ENCODE peak calls at places on chromosomes 2 and 18, in nine cellular contexts. J, E, W, G, S, F, H, T and M are unnamed samples.
A peak's percentile ranks its signal among the peaks of the same experiment; 100 is the strongest.

GRCh38 chr18:28284132-28284531 is 107.2 kb upstream of the CDH2 start:
- DNase-seq in E (no peak), W (peak; percentile 7), G (peak; percentile 47), F (no peak), S (no peak), H (no peak), J (no peak), T (peak; percentile 94), M (no peak)

GRCh38 chr2:189363559-189363958 is 77.7 kb upstream of the WDR75 start:
- DNase-seq in G (peak; percentile 71), E (no peak), T (peak; percentile 90), W (peak; percentile 6), H (no peak), J (peak; percentile 48), S (no peak), F (no peak), M (no peak)

GRCh38 chr2:120381192-120381591 is 35.3 kb downstream of the INHBB start:
- DNase-seq in H (no peak), E (no peak), J (no peak), W (no peak), S (no peak), F (no peak), G (no peak), T (no peak), M (no peak)

GRCh38 chr2:144583362-144583692 is 63.4 kb upstream of the ZEB2 start:
- DNase-seq in J (no peak), W (no peak), E (no peak), G (no peak), S (no peak), F (no peak), H (no peak), T (no peak), M (no peak)

GRCh38 chr18:52343138-52343537 is 3.1 kb downstream of the DCC start:
- DNase-seq in T (peak; percentile 3), S (peak; percentile 30), W (peak; percentile 18), H (no peak), E (peak; percentile 24), G (no peak), F (peak; percentile 67), J (no peak), M (peak; percentile 71)

GRCh38 chr2:16244966-16245320 is 304.6 kb downstream of the MYCN start:
- DNase-seq in T (no peak), S (no peak), W (no peak), F (no peak), H (no peak), G (no peak), E (no peak), J (no peak), M (no peak)

GRCh38 chr18:35026407-35027061 is 14.7 kb upstream of the MAPRE2 start:
- DNase-seq in F (peak; percentile 79), H (peak; percentile 35), S (peak; percentile 38), E (peak; percentile 33), J (no peak), T (no peak), G (no peak), W (no peak), M (peak; percentile 54)

GRCh38 chr18:8685141-8685913 is 20.0 kb upstream of the MTCL1 start:
- DNase-seq in J (no peak), S (no peak), T (peak; percentile 44), H (no peak), G (peak; percentile 86), E (no peak), F (no peak), W (no peak), M (peak; percentile 37)

GRCh38 chr18:62828852-62829251 is 113.5 kb downstream of the PHLPP1 start:
- DNase-seq in E (no peak), F (no peak), J (no peak), S (no peak), T (no peak), W (no peak), G (peak; percentile 11), H (no peak), M (no peak)

GRCh38 chr2:37367984-37368383 is 23.6 kb downstream of the QPCT start:
- DNase-seq in G (no peak), T (no peak), E (no peak), W (no peak), J (no peak), S (no peak), F (no peak), H (no peak), M (no peak)

GRCh38 chr2:10408649-10409579 is 39.2 kb downstream of the ODC1 start:
- DNase-seq in G (peak; percentile 71), S (peak; percentile 97), E (peak; percentile 84), J (peak; percentile 79), F (peak; percentile 91), T (peak; percentile 92), H (peak; percentile 88), W (peak; percentile 93), M (peak; percentile 91)

GRCh38 chr2:119372778-119373568 is 6.2 kb downstream of the DBI start:
- DNase-seq in S (no peak), T (no peak), J (no peak), G (no peak), E (no peak), H (no peak), W (no peak), F (no peak), M (no peak)

DNA sequence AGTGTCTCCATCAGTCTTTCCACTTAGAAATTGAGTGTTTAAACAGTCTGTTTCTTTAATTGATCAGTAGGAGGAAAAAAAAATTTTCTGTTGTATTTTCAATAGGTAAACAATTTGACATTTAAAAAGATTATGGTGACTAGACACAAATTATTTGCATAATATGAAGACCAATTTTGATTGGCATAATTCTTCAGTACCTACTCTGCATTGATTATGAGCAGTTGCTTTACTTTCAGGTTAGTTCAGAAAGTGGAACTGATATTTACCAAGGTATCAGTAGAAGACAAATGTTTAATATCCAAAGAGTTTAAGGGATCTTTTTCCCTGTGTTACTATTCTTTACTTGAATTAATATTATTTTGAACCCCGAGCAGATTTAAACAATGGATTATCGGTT is 2.6 kb downstream of the ADAM23 start:
- DNase-seq in S (no peak), W (no peak), J (no peak), F (no peak), T (no peak), E (no peak), H (no peak), G (no peak), M (no peak)
- TF ChIP-seq EZH2phosphoT487 in S (no peak), W (no peak), J (no peak), F (no peak), T (no peak), E (no peak), H (no peak), G (no peak), M (no peak)

DNA sequence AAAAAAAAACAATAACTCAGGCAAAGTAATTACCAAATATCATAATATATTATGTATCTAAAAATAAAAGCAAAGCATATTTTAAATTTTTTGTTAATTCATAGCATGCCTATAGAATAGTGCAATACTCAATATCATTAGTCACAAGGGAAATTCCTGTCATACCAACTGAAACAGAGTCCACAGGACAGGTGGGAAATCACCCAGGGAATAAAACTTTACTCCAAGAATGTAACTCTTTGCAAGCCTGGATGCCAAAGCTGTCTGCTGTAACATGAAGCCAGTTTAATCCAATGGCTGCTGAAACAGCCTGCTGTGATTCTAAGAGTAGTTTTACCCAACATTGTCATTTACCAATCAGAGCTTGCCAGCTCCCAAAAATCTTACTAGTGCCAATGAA is 40.0 kb upstream of the SULT1C3 start:
- DNase-seq in T (peak; percentile 60), H (no peak), E (no peak), F (no peak), G (peak; percentile 37), W (no peak), J (no peak), S (no peak), M (no peak)
- TF ChIP-seq EZH2phosphoT487 in T (no peak), H (no peak), E (no peak), F (no peak), G (no peak), W (no peak), J (no peak), S (no peak), M (no peak)

DNA sequence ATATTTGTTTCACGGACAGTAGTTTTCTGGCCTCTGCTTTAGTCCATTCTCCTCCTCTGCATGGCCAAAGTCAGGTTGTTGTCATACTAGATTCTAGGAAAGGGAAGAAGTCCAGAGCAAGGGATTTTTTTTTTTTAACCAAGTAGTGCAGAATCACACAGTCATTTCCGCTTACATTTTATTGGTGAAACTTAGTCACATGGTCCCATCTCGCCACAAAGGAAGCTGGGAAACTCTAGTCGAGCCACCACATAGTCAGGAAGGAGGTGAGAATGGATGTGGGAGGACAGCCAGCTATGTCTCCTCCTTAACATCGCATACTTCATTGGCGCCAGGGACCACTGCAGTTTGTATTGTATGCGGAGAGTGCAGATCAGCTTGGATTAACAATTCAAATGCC is 10.4 kb downstream of the HRH4 start:
- DNase-seq in W (no peak), H (no peak), F (no peak), J (no peak), T (no peak), G (no peak), S (no peak), E (no peak), M (no peak)
- TF ChIP-seq EZH2phosphoT487 in W (no peak), H (no peak), F (no peak), J (no peak), T (no peak), G (no peak), S (no peak), E (no peak), M (no peak)

GRCh38 chr2:26464390-26465265 is 13.3 kb downstream of the OTOF start:
- DNase-seq in J (no peak), W (no peak), E (no peak), G (no peak), S (peak; percentile 26), F (no peak), H (no peak), T (no peak), M (no peak)

GRCh38 chr2:26463252-26464207 is 14.4 kb downstream of the OTOF start:
- DNase-seq in E (no peak), W (no peak), J (no peak), F (peak; percentile 71), T (no peak), S (peak; percentile 55), H (no peak), G (no peak), M (peak; percentile 71)

GRCh38 chr2:26466662-26467310 is 11.1 kb downstream of the OTOF start:
- DNase-seq in G (no peak), T (no peak), S (no peak), J (no peak), W (no peak), F (no peak), H (no peak), E (no peak), M (no peak)

GRCh38 chr2:26465981-26466471 is 11.9 kb downstream of the OTOF start:
- DNase-seq in S (no peak), W (no peak), H (no peak), J (no peak), E (no peak), F (no peak), T (no peak), G (no peak), M (no peak)

DNA sequence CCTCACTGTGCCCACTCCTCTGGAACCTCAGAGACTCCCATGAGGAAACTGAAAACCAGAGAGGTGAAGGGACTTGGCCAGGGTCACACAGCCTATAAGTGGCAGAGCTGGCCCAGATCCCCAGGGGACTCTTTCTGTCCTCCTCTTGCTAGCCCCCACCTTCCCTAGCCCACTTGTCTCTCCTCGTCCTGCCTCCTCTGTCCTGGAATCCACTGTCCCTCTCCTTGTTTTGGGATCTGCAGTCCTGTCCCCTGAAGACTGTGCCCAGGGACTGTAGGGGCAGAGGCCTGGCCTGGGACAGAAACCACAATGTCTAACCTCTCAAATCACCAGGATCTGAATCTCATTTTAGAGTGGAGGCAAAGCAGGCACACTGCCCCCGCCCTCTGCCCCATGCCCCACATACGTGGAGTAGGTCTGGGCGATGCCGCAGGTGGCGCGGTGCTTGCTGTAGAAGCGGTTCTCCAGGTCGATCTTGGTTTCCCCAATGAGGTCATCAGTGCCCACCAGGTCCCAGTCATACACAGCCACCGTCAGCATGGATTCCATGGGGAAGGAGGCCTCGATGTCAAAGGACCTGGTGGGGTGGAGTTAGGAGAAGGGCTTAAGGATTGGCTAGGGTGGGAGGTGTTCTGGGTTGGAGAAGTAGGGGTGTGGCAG is 12.5 kb downstream of the OTOF start:
- DNase-seq in W (no peak), F (no peak), J (no peak), H (no peak), G (no peak), S (no peak), T (no peak), E (no peak), M (no peak)
- TF ChIP-seq EZH2phosphoT487 in W (no peak), F (no peak), J (no peak), H (no peak), G (no peak), S (no peak), T (no peak), E (no peak), M (no peak)